ENCODE peak calls at places on chromosome 2, in ten cellular contexts. U, B, P, D, L, Q, N, Z, M and A are unnamed samples. For H3K27me3, the result is how much of the 10 kb centered on the place peaks cover.

GRCh38 chr2:88933980-88934379 is 242.5 kb downstream of the RPIA start:
- DNase-seq in L (no peak), Q (no peak), P (no peak), B (no peak), N (no peak), Z (no peak), M (no peak), D (no peak), U (no peak), A (no peak)

GRCh38 chr2:43169987-43170732 is 56.2 kb downstream of the ZFP36L2 start:
- DNase-seq in Q (no peak), N (peak), U (no peak), M (peak), L (peak), D (no peak), B (no peak), P (no peak), Z (no peak), A (peak)

GRCh38 chr2:163252199-163252598 is 413.6 kb upstream of the KCNH7 start:
- DNase-seq in U (no peak), M (no peak), L (no peak), B (no peak), P (no peak), D (no peak), Z (no peak), N (no peak), Q (no peak), A (no peak)

GRCh38 chr2:179652296-179652695 is 209.1 kb downstream of the ZNF385B start:
- DNase-seq in L (no peak), P (no peak), Z (no peak), D (no peak), B (no peak), M (no peak), Q (no peak), N (no peak), U (no peak), A (no peak)

GRCh38 chr2:191218292-191218898 is 26.8 kb upstream of the MYO1B start:
- DNase-seq in P (no peak), N (peak), L (peak), U (peak), M (peak), Z (no peak), Q (no peak), B (no peak), D (peak), A (no peak)

GRCh38 chr2:53787255-53787910 is 539 bp downstream of the ERLEC1 start:
- DNase-seq in U (no peak), M (peak), N (no peak), Q (no peak), Z (no peak), B (no peak), D (peak), L (no peak), P (no peak), A (no peak)

GRCh38 chr2:208183526-208183925 is 6.3 kb downstream of the C2orf80 start:
- DNase-seq in Z (no peak), P (no peak), L (no peak), M (no peak), U (no peak), D (no peak), N (no peak), B (no peak), Q (no peak), A (no peak)

GRCh38 chr2:64260817-64261216 is 116.6 kb upstream of the PELI1 start:
- DNase-seq in U (no peak), D (no peak), P (peak), L (peak), Q (peak), Z (peak), M (peak), B (peak), N (no peak), A (peak)

GRCh38 chr2:7672027-7672684 is 754.9 kb downstream of the RNF144A start:
- DNase-seq in B (no peak), D (peak), P (peak), Q (no peak), M (peak), N (peak), L (peak), U (peak), Z (no peak), A (peak)

GRCh38 chr2:96506907-96507240 is 1.7 kb upstream of the NEURL3 start:
- DNase-seq in Q (no peak), D (no peak), Z (no peak), M (no peak), B (no peak), N (no peak), P (no peak), L (no peak), U (no peak), A (no peak)

GRCh38 chr2:84676295-84676694 is 160.0 kb downstream of the DNAH6 start:
- DNase-seq in N (no peak), P (no peak), D (peak), L (no peak), M (no peak), Q (no peak), B (no peak), U (no peak), Z (no peak), A (no peak)

GRCh38 chr2:64220285-64220684 is 76.1 kb upstream of the PELI1 start:
- DNase-seq in N (no peak), B (no peak), M (no peak), L (no peak), Z (no peak), P (no peak), Q (no peak), D (no peak), U (no peak), A (no peak)

GRCh38 chr2:54122939-54123338 is 7.5 kb downstream of the ACYP2 start:
- DNase-seq in D (peak), U (peak), P (no peak), Q (peak), N (no peak), Z (no peak), L (no peak), B (no peak), M (no peak), A (no peak)

GRCh38 chr2:236352761-236353593 is 88.8 kb upstream of the ASB18 start:
- DNase-seq in N (no peak), Z (no peak), Q (no peak), L (no peak), B (no peak), P (no peak), M (peak), D (peak), U (peak), A (no peak)

GRCh38 chr2:208175843-208176160 is 12.4 kb upstream of the CRYGA start:
- DNase-seq in M (no peak), D (no peak), U (no peak), P (no peak), Z (no peak), Q (no peak), L (no peak), N (no peak), B (no peak), A (no peak)

GRCh38 chr2:10810175-10811161 is 2.1 kb downstream of the PDIA6 start:
- DNase-seq in D (peak), M (no peak), L (no peak), N (no peak), P (no peak), Q (no peak), B (no peak), U (no peak), Z (no peak), A (peak)

GRCh38 chr2:104840151-104840550 is 13.8 kb upstream of the POU3F3 start:
- DNase-seq in P (no peak), N (no peak), D (no peak), B (no peak), M (no peak), Q (no peak), L (no peak), Z (no peak), U (no peak), A (no peak)

GRCh38 chr2:161415041-161415440 is 1.1 kb upstream of the TBR1 start:
- DNase-seq in L (no peak), Z (no peak), M (no peak), U (no peak), P (no peak), B (no peak), Q (no peak), N (no peak), D (no peak), A (no peak)
- H3K27me3 ChIP-seq in L (under half), Z (under half), M (under half), U (under half), P (under half), B (under half), Q (half or more), N (under half), D (under half), A (under half)

GRCh38 chr2:69998761-69999160 is 37.3 kb upstream of the ASPRV1 start:
- DNase-seq in P (no peak), N (no peak), B (no peak), Z (no peak), U (no peak), Q (no peak), L (no peak), D (no peak), M (no peak), A (no peak)
- H3K27me3 ChIP-seq in P (under half), N (under half), B (under half), Z (under half), U (under half), Q (under half), L (under half), D (under half), M (under half), A (under half)

GRCh38 chr2:223460774-223461211 is 141.4 kb downstream of the SCG2 start:
- DNase-seq in B (no peak), P (no peak), Z (no peak), N (no peak), Q (no peak), M (no peak), L (no peak), D (peak), U (peak), A (no peak)

GRCh38 chr2:223464071-223464470 is 138.1 kb downstream of the SCG2 start:
- DNase-seq in P (no peak), D (peak), N (no peak), B (no peak), Q (no peak), L (no peak), Z (no peak), M (no peak), U (no peak), A (no peak)

GRCh38 chr2:223457301-223457700 is 144.9 kb downstream of the SCG2 start:
- DNase-seq in L (no peak), B (no peak), M (no peak), U (no peak), Z (no peak), D (peak), N (no peak), P (no peak), Q (no peak), A (no peak)

DNA sequence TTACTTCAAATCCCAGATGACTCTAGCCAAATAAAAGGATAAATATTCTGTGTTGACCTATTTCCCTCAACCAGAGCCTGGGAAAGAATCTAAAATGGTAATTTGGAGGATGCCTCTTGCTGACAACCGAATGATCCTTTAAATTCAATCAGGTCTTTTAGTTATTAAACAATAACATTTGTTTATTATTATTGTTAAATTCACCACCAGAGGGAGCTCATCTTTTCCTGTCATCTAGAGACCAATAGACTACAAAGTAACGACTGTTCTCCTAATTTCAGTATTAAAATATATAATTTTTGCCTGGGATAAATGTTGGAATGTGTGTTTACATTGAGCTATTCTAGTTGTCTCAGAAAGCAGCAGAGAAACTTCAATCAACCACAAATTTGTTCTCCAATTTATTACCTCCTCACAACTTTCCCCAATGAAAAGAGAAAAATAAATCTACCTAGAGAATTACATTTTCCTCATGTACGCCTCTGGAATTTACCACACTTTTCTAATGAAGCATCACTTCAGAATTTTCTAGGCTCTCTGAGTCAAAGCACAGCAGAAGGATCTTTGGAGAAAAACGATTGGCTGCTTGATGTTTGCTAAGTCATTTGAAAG is 142.7 kb downstream of the SCG2 start:
- DNase-seq in N (no peak), P (no peak), Z (no peak), Q (no peak), D (peak), M (no peak), L (no peak), U (peak), B (no peak), A (no peak)
- H3K27me3 ChIP-seq in N (under half), P (under half), Z (under half), Q (under half), D (under half), M (under half), L (under half), U (under half), B (under half), A (under half)

GRCh38 chr2:174518397-174518796 is 31.6 kb upstream of the GPR155 start:
- DNase-seq in P (no peak), D (no peak), L (no peak), M (no peak), N (no peak), U (no peak), Q (no peak), B (no peak), Z (no peak), A (no peak)
- H3K27me3 ChIP-seq in P (under half), D (under half), L (under half), M (under half), N (under half), U (under half), Q (under half), B (under half), Z (under half), A (under half)